ENCODE peak calls at places on chromosomes 3 and 15, in ten cellular contexts. I is stomach, V is mucosa of descending colon, U is brain microvascular endothelial cell, B is foreskin fibroblast, H is lower lobe of right lung, N is cardiac fibroblast, K is astrocyte of the spinal cord, W is left ventricle myocardium inferior, T is hepatocyte. S is an unnamed sample.

GRCh38 chr15:70196314-70197291 is 98.9 kb upstream of the TLE3 start:
- DNase-seq in V (peak; percentile 21), H (peak; percentile 57), B (no peak), I (peak; percentile 34), W (no peak), N (peak; percentile 91), K (peak; percentile 93), U (peak; percentile 91), T (peak; percentile 88), S (peak; percentile 73)

GRCh38 chr3:46892285-46893145 is 15.0 kb downstream of the PTH1R start:
- DNase-seq in K (peak; percentile 34), W (peak; percentile 74), U (peak; percentile 30), H (peak; percentile 85), V (peak; percentile 52), N (peak; percentile 76), B (peak; percentile 67), T (peak; percentile 83), I (peak; percentile 73), S (peak; percentile 73)

GRCh38 chr3:14473411-14473891 is 66.7 kb downstream of the GRIP2 start:
- DNase-seq in I (no peak), N (no peak), W (no peak), T (no peak), V (peak; percentile 30), B (no peak), K (no peak), H (no peak), U (no peak), S (no peak)

GRCh38 chr3:34843479-34843870 is 795.9 kb upstream of the ARPP21 start:
- DNase-seq in U (peak; percentile 36), H (no peak), K (peak; percentile 66), T (no peak), I (no peak), N (peak; percentile 7), V (no peak), W (no peak), B (no peak), S (no peak)

GRCh38 chr3:195455789-195456188 is 13.0 kb upstream of the ACAP2 start:
- DNase-seq in W (no peak), U (no peak), V (no peak), B (no peak), H (no peak), K (no peak), T (no peak), I (no peak), N (no peak), S (no peak)

GRCh38 chr3:30426319-30426993 is 179.9 kb upstream of the TGFBR2 start:
- DNase-seq in H (no peak), W (peak; percentile 68), V (peak; percentile 13), N (peak; percentile 92), U (peak; percentile 71), I (no peak), K (peak; percentile 78), B (peak; percentile 65), T (peak; percentile 8), S (no peak)

GRCh38 chr15:69557340-69558137 is 104.9 kb downstream of the RPLP1 start:
- DNase-seq in W (no peak), H (no peak), T (peak; percentile 86), B (peak; percentile 91), V (peak; percentile 54), I (peak; percentile 37), U (peak; percentile 86), N (peak; percentile 94), K (peak; percentile 93), S (no peak)

GRCh38 chr3:8595935-8596262 is 48.7 kb downstream of the SSUH2 start:
- DNase-seq in N (no peak), B (no peak), H (no peak), V (no peak), U (no peak), W (no peak), T (no peak), I (no peak), K (no peak), S (no peak)

GRCh38 chr3:178340523-178340922 is 195.7 kb upstream of the KCNMB2 start:
- DNase-seq in V (no peak), H (no peak), W (no peak), B (no peak), T (no peak), I (no peak), U (no peak), N (peak; percentile 56), K (no peak), S (no peak)

GRCh38 chr3:126529585-126530170 is 5.7 kb downstream of the CHST13 start:
- DNase-seq in U (no peak), I (no peak), K (no peak), T (no peak), B (no peak), V (no peak), N (no peak), H (peak; percentile 30), W (no peak), S (no peak)

GRCh38 chr3:185199671-185200070 is 46.8 kb upstream of the C3orf70 start:
- DNase-seq in B (no peak), U (no peak), K (no peak), H (no peak), N (no peak), I (no peak), W (no peak), V (no peak), T (no peak), S (no peak)

GRCh38 chr3:119318871-119319270 is 24.7 kb downstream of the ARHGAP31 start:
- DNase-seq in B (peak; percentile 34), W (no peak), H (no peak), V (no peak), I (no peak), T (no peak), K (peak; percentile 40), U (no peak), N (peak; percentile 62), S (no peak)

GRCh38 chr15:74625693-74626092 is 10.1 kb downstream of the CLK3 start:
- DNase-seq in H (no peak), N (no peak), I (no peak), V (no peak), U (no peak), T (no peak), W (no peak), B (no peak), K (no peak), S (no peak)

GRCh38 chr15:74627766-74628165 is 12.1 kb downstream of the CLK3 start:
- DNase-seq in H (no peak), K (no peak), U (no peak), T (no peak), W (no peak), B (no peak), N (no peak), I (no peak), V (no peak), S (no peak)

GRCh38 chr15:74628199-74628598 is 12.6 kb downstream of the CLK3 start:
- DNase-seq in U (no peak), I (no peak), W (no peak), H (no peak), N (no peak), B (no peak), K (no peak), T (no peak), V (no peak), S (no peak)

GRCh38 chr15:74626336-74626735 is 10.7 kb downstream of the CLK3 start:
- DNase-seq in K (no peak), U (no peak), B (no peak), I (no peak), W (no peak), H (no peak), N (no peak), V (no peak), T (no peak), S (no peak)

GRCh38 chr15:74626752-74627692 is 11.4 kb downstream of the CLK3 start:
- DNase-seq in I (no peak), K (no peak), U (no peak), T (no peak), W (no peak), B (no peak), V (no peak), N (no peak), H (no peak), S (no peak)
- H3K4me3 ChIP-seq in I (no peak overlapping the region), K (no peak overlapping the region), U (no peak overlapping the region), T (no peak overlapping the region), W (no peak overlapping the region), B (no peak overlapping the region), V (no peak overlapping the region), N (no peak overlapping the region), H (no peak overlapping the region), S (no peak overlapping the region)

GRCh38 chr15:85651551-85651950 is 143.2 kb downstream of the KLHL25 start:
- DNase-seq in H (no peak), N (no peak), K (no peak), U (no peak), T (no peak), I (no peak), W (no peak), B (no peak), V (no peak), S (no peak)
- TF ChIP-seq CTCF in H (no peak), N (no peak), K (no peak), U (no peak), T (no peak), I (no peak), W (no peak), B (no peak), V (no peak), S (no peak)

GRCh38 chr3:88263417-88264116 is 113.8 kb downstream of the C3orf38 start:
- DNase-seq in N (no peak), U (no peak), H (no peak), W (no peak), I (no peak), V (peak; percentile 32), B (no peak), K (no peak), T (no peak), S (no peak)
- H3K4me3 ChIP-seq in N (no peak overlapping the region), U (no peak overlapping the region), H (no peak overlapping the region), W (no peak overlapping the region), I (no peak overlapping the region), V (no peak overlapping the region), B (no peak overlapping the region), K (no peak overlapping the region), T (no peak overlapping the region), S (no peak overlapping the region)

GRCh38 chr3:57948782-57949242 is 59.4 kb upstream of the FLNB start:
- DNase-seq in I (no peak), B (no peak), K (peak; percentile 43), N (no peak), W (no peak), T (no peak), U (no peak), H (no peak), V (no peak), S (no peak)

GRCh38 chr3:57949344-57949743 is 58.9 kb upstream of the FLNB start:
- DNase-seq in H (no peak), K (no peak), I (no peak), U (no peak), N (no peak), T (no peak), B (no peak), V (no peak), W (no peak), S (no peak)

GRCh38 chr3:57951106-57951882 is 56.9 kb upstream of the FLNB start:
- DNase-seq in T (peak; percentile 82), K (peak; percentile 75), B (peak; percentile 73), W (peak; percentile 81), U (peak; percentile 81), N (peak; percentile 87), H (peak; percentile 57), V (no peak), I (peak; percentile 48), S (no peak)

GRCh38 chr3:57948080-57948671 is 60.0 kb upstream of the FLNB start:
- DNase-seq in I (no peak), T (no peak), K (no peak), B (no peak), N (no peak), W (no peak), V (no peak), U (no peak), H (no peak), S (no peak)

GRCh38 chr3:57949779-57950618 is 58.2 kb upstream of the FLNB start:
- DNase-seq in U (no peak), W (peak; percentile 36), V (no peak), I (peak; percentile 54), K (no peak), N (no peak), T (no peak), H (no peak), B (peak; percentile 67), S (peak; percentile 36)
- TF ChIP-seq CTCF in U (peak; percentile 44), W (peak; percentile 52), V (no peak), I (peak; percentile 10), K (peak; percentile 32), N (peak; percentile 14), T (no peak), H (peak; percentile 20), B (peak; percentile 22), S (peak; percentile 25)